ENCODE peak calls at places on chromosomes 12 and 14, in seven cellular contexts. One of them, this sample, is unnamed.

GRCh38 chr14:78401866-78402265 is 231.7 kb downstream of the NRXN3 start:
- DNase-seq in mesendoderm: no peak
- DNase-seq in mesenchymal stem cell: no peak
- DNase-seq in H1: no peak
- DNase-seq in IMR-90: no peak
- DNase-seq in trophoblast cell: no peak
- DNase-seq in H9: no peak
- DNase-seq in this sample: no peak

GRCh38 chr12:42498549-42499247 is 90.8 kb downstream of the PRICKLE1 start:
- DNase-seq in H1: no peak
- DNase-seq in IMR-90: peak
- DNase-seq in mesendoderm: no peak
- DNase-seq in trophoblast cell: no peak
- DNase-seq in H9: no peak
- DNase-seq in mesenchymal stem cell: no peak
- DNase-seq in this sample: no peak

GRCh38 chr14:33755358-33755757 is 195.5 kb downstream of the EGLN3 start:
- DNase-seq in trophoblast cell: no peak
- DNase-seq in IMR-90: no peak
- DNase-seq in mesendoderm: no peak
- DNase-seq in H9: no peak
- DNase-seq in H1: no peak
- DNase-seq in mesenchymal stem cell: no peak
- DNase-seq in this sample: no peak

GRCh38 chr12:56987551-56988053 is 18.7 kb downstream of the ZBTB39 start:
- DNase-seq in mesenchymal stem cell: peak
- DNase-seq in IMR-90: peak
- DNase-seq in H1: peak
- DNase-seq in mesendoderm: peak
- DNase-seq in H9: peak
- DNase-seq in trophoblast cell: peak
- DNase-seq in this sample: peak

GRCh38 chr14:31025335-31026075 is at the start of gene AP4S1:
- DNase-seq in trophoblast cell: peak
- DNase-seq in mesendoderm: peak
- DNase-seq in H9: peak
- DNase-seq in mesenchymal stem cell: peak
- DNase-seq in H1: peak
- DNase-seq in IMR-90: no peak
- DNase-seq in this sample: peak

GRCh38 chr12:57868211-57868610 is 21.7 kb upstream of the CTDSP2 start:
- DNase-seq in H1: no peak
- DNase-seq in mesendoderm: no peak
- DNase-seq in mesenchymal stem cell: peak
- DNase-seq in IMR-90: peak
- DNase-seq in trophoblast cell: no peak
- DNase-seq in H9: no peak
- DNase-seq in this sample: no peak

GRCh38 chr12:131058700-131059099 is 105.0 kb downstream of the ADGRD1 start:
- DNase-seq in H9: no peak
- DNase-seq in mesenchymal stem cell: no peak
- DNase-seq in mesendoderm: no peak
- DNase-seq in IMR-90: no peak
- DNase-seq in H1: no peak
- DNase-seq in trophoblast cell: no peak
- DNase-seq in this sample: no peak

GRCh38 chr12:81797100-81797499 is 38.0 kb upstream of the PPFIA2 start:
- DNase-seq in H9: no peak
- DNase-seq in IMR-90: no peak
- DNase-seq in H1: no peak
- DNase-seq in mesenchymal stem cell: peak
- DNase-seq in trophoblast cell: peak
- DNase-seq in mesendoderm: peak
- DNase-seq in this sample: no peak

GRCh38 chr12:84422340-84422739 is 490.3 kb downstream of the SLC6A15 start:
- DNase-seq in H1: no peak
- DNase-seq in mesendoderm: no peak
- DNase-seq in H9: no peak
- DNase-seq in mesenchymal stem cell: no peak
- DNase-seq in trophoblast cell: no peak
- DNase-seq in IMR-90: no peak
- DNase-seq in this sample: no peak

GRCh38 chr12:20007331-20007730 is 361.0 kb upstream of the PDE3A start:
- DNase-seq in H1: no peak
- DNase-seq in H9: no peak
- DNase-seq in mesenchymal stem cell: no peak
- DNase-seq in trophoblast cell: no peak
- DNase-seq in IMR-90: peak
- DNase-seq in mesendoderm: no peak
- DNase-seq in this sample: no peak

GRCh38 chr12:47908738-47909137 is 3.9 kb upstream of the VDR start:
- DNase-seq in H1: no peak
- DNase-seq in mesenchymal stem cell: no peak
- DNase-seq in IMR-90: no peak
- DNase-seq in H9: no peak
- DNase-seq in trophoblast cell: no peak
- DNase-seq in mesendoderm: no peak
- DNase-seq in this sample: no peak

GRCh38 chr12:47910486-47910885 is 5.7 kb upstream of the VDR start:
- DNase-seq in H1: no peak
- DNase-seq in mesenchymal stem cell: peak
- DNase-seq in mesendoderm: peak
- DNase-seq in H9: no peak
- DNase-seq in IMR-90: no peak
- DNase-seq in trophoblast cell: peak
- DNase-seq in this sample: no peak

GRCh38 chr12:47912575-47912974 is 7.8 kb upstream of the VDR start:
- DNase-seq in trophoblast cell: no peak
- DNase-seq in IMR-90: no peak
- DNase-seq in mesenchymal stem cell: no peak
- DNase-seq in H9: no peak
- DNase-seq in H1: no peak
- DNase-seq in mesendoderm: no peak
- DNase-seq in this sample: no peak

GRCh38 chr12:47907851-47908454 is 3.2 kb upstream of the VDR start:
- DNase-seq in trophoblast cell: peak
- DNase-seq in mesendoderm: no peak
- DNase-seq in H9: no peak
- DNase-seq in IMR-90: no peak
- DNase-seq in mesenchymal stem cell: no peak
- DNase-seq in H1: no peak
- DNase-seq in this sample: no peak

DNA sequence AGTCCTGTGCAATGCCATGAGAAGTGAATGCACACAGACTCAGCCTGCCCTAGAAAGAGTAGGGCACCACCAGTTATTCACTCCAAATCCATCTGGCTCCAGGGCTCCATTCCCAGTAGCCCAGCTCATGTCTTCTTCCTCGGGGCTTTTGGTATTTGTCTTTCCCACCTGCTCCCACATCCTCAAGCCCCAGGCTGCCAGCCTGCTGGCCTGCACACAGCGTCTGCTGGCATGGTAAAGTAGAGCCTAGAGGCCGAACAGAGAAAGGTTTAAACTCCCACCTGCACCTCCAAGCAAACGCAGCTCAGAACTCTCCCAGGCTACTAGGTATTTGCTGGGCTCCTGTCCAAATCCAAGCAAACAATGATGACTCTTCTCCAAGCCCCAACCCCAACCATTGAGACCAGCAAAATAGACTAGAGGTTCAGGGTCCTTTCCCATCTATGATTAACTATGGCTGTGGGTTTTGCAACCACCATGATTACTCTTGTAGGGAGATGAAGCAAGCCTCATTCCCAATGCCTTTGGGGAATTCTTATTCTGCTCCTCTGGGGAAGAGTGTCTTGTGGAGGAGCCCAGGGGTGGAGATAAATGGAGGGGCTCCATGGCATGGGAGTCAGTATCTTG is 5.2 kb upstream of the VDR start:
- DNase-seq in IMR-90: no peak
- DNase-seq in H1: no peak
- DNase-seq in mesenchymal stem cell: peak
- DNase-seq in H9: no peak
- DNase-seq in trophoblast cell: no peak
- DNase-seq in mesendoderm: no peak
- DNase-seq in this sample: no peak
- H4K8ac ChIP-seq in IMR-90: no peak
- H4K8ac ChIP-seq in H1: no peak
- H4K8ac ChIP-seq in mesenchymal stem cell: no peak
- H4K8ac ChIP-seq in H9: no peak
- H4K8ac ChIP-seq in trophoblast cell: no peak
- H4K8ac ChIP-seq in mesendoderm: no peak
- H4K8ac ChIP-seq in this sample: no peak

DNA sequence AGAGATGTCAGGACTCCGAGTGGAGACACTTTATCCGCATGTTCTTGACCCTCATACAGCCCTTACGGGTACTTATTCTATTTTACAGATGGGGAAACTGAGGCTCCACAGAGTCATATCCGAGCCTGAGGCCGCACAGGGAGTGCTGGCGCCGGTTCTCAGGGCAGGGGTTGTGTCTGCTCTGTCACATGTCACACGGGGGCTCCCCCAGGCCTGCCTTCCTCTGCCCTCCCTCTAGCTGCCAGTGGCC is 988 bp upstream of the INF2 start:
- DNase-seq in trophoblast cell: no peak
- DNase-seq in mesenchymal stem cell: no peak
- DNase-seq in IMR-90: no peak
- DNase-seq in H1: no peak
- DNase-seq in H9: no peak
- DNase-seq in mesendoderm: no peak
- DNase-seq in this sample: no peak
- H4K8ac ChIP-seq in trophoblast cell: peak
- H4K8ac ChIP-seq in mesenchymal stem cell: no peak
- H4K8ac ChIP-seq in IMR-90: peak
- H4K8ac ChIP-seq in H1: no peak
- H4K8ac ChIP-seq in H9: no peak
- H4K8ac ChIP-seq in mesendoderm: no peak
- H4K8ac ChIP-seq in this sample: no peak

GRCh38 chr12:52784909-52785308 is 7.8 kb upstream of the KRT76 start:
- DNase-seq in H9: no peak
- DNase-seq in trophoblast cell: no peak
- DNase-seq in H1: no peak
- DNase-seq in IMR-90: no peak
- DNase-seq in mesendoderm: no peak
- DNase-seq in mesenchymal stem cell: no peak
- DNase-seq in this sample: no peak

GRCh38 chr12:52783563-52784316 is 6.6 kb upstream of the KRT76 start:
- DNase-seq in IMR-90: no peak
- DNase-seq in trophoblast cell: no peak
- DNase-seq in H1: no peak
- DNase-seq in mesendoderm: no peak
- DNase-seq in mesenchymal stem cell: no peak
- DNase-seq in H9: no peak
- DNase-seq in this sample: no peak

GRCh38 chr12:52781399-52782082 is 4.4 kb upstream of the KRT76 start:
- DNase-seq in H1: no peak
- DNase-seq in mesendoderm: no peak
- DNase-seq in H9: no peak
- DNase-seq in IMR-90: no peak
- DNase-seq in trophoblast cell: no peak
- DNase-seq in mesenchymal stem cell: no peak
- DNase-seq in this sample: no peak

GRCh38 chr12:52779914-52780313 is 2.8 kb upstream of the KRT76 start:
- DNase-seq in trophoblast cell: no peak
- DNase-seq in mesendoderm: no peak
- DNase-seq in H9: no peak
- DNase-seq in mesenchymal stem cell: no peak
- DNase-seq in H1: no peak
- DNase-seq in IMR-90: no peak
- DNase-seq in this sample: no peak

DNA sequence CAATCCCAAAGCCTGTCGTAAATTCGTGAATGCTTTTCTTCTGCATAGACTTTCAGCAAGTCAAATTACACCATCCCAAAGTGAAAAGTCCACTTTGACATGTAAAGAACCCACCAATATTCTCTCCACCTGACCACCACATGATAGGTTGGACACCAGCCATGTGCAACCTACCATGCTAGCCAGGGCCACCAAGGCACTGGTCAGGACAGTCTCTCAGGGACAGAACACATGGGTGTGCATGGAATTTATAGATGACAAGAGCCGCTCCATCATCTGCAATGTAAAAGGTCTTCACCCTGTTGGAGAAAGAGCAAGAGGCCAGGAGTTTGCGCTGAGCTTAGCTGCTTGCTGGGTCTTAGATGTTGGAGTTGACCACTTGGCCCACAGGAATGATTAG is 5.4 kb upstream of the KRT76 start:
- DNase-seq in trophoblast cell: no peak
- DNase-seq in H1: no peak
- DNase-seq in mesenchymal stem cell: no peak
- DNase-seq in IMR-90: no peak
- DNase-seq in H9: no peak
- DNase-seq in mesendoderm: no peak
- DNase-seq in this sample: no peak
- H4K8ac ChIP-seq in trophoblast cell: no peak
- H4K8ac ChIP-seq in H1: no peak
- H4K8ac ChIP-seq in mesenchymal stem cell: no peak
- H4K8ac ChIP-seq in IMR-90: no peak
- H4K8ac ChIP-seq in H9: no peak
- H4K8ac ChIP-seq in mesendoderm: no peak
- H4K8ac ChIP-seq in this sample: no peak

GRCh38 chr12:121405211-121405610 is 5.3 kb downstream of the RNF34 start:
- DNase-seq in trophoblast cell: no peak
- DNase-seq in mesenchymal stem cell: no peak
- DNase-seq in H1: no peak
- DNase-seq in IMR-90: no peak
- DNase-seq in mesendoderm: no peak
- DNase-seq in H9: no peak
- DNase-seq in this sample: no peak

GRCh38 chr12:121403721-121404120 is 3.8 kb downstream of the RNF34 start:
- DNase-seq in mesenchymal stem cell: no peak
- DNase-seq in mesendoderm: no peak
- DNase-seq in H1: no peak
- DNase-seq in IMR-90: no peak
- DNase-seq in trophoblast cell: no peak
- DNase-seq in H9: no peak
- DNase-seq in this sample: no peak

GRCh38 chr12:121399391-121400331 is at the start of gene RNF34:
- DNase-seq in IMR-90: peak
- DNase-seq in H9: peak
- DNase-seq in mesenchymal stem cell: peak
- DNase-seq in trophoblast cell: peak
- DNase-seq in mesendoderm: peak
- DNase-seq in H1: peak
- DNase-seq in this sample: peak

GRCh38 chr12:121400332-121401139 is 618 bp downstream of the RNF34 start:
- DNase-seq in mesendoderm: peak
- DNase-seq in IMR-90: peak
- DNase-seq in trophoblast cell: peak
- DNase-seq in H1: no peak
- DNase-seq in H9: peak
- DNase-seq in mesenchymal stem cell: peak
- DNase-seq in this sample: peak

DNA sequence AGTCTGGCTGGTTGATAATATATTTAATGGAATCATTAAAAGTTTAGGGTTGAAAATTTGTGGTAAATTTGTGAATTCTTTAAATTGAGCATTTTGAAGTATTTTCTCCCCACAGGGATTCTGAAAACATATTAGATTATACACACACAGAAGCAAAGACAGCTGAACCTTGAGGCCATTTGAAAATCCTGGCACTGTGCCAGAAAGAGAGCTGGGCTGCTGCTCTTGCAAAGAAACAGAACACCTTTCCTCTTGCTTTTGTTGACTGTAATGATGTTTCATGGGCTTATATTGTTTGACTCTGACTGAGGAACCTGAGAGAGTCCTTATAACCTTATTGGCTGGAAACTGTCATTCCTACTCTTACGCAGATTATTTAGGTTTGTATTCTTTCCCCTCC is 4.8 kb downstream of the RNF34 start:
- DNase-seq in mesendoderm: no peak
- DNase-seq in IMR-90: no peak
- DNase-seq in mesenchymal stem cell: no peak
- DNase-seq in H1: no peak
- DNase-seq in H9: no peak
- DNase-seq in trophoblast cell: no peak
- DNase-seq in this sample: no peak
- H4K8ac ChIP-seq in mesendoderm: no peak
- H4K8ac ChIP-seq in IMR-90: no peak
- H4K8ac ChIP-seq in mesenchymal stem cell: no peak
- H4K8ac ChIP-seq in H1: no peak
- H4K8ac ChIP-seq in H9: no peak
- H4K8ac ChIP-seq in trophoblast cell: no peak
- H4K8ac ChIP-seq in this sample: no peak

This sample was measured in neuronal stem cell.